ENCODE peak calls at places on chromosomes 3 and 15, in eight cellular contexts. N is HCT116, V is A549, O is adrenal gland, G is upper lobe of right lung, J is uterus, M is body of pancreas, H is tibial artery. Q is an unnamed sample. For H3K9me3, the result is how much of the 10 kb centered on the place peaks cover.

GRCh38 chr3:54358969-54359648 is 236.8 kb downstream of the CACNA2D3 start:
- DNase-seq in N (no peak), J (no peak), V (no peak), M (no peak), H (no peak), O (no peak), G (no peak), Q (no peak)

GRCh38 chr15:63381301-63382192 is at the start of gene CA12:
- DNase-seq in G (peak), N (no peak), O (peak), V (peak), J (peak), M (peak), H (no peak), Q (peak)

GRCh38 chr15:83694030-83694429 is 40.1 kb downstream of the ADAMTSL3 start:
- DNase-seq in O (no peak), V (peak), H (no peak), G (no peak), M (no peak), N (no peak), J (peak), Q (no peak)

GRCh38 chr3:123310741-123311140 is 109.0 kb downstream of the SEC22A start:
- DNase-seq in V (no peak), H (no peak), J (no peak), O (no peak), G (no peak), M (no peak), N (no peak), Q (no peak)

GRCh38 chr3:155283092-155284056 is 10.1 kb downstream of the STRIT1 start:
- DNase-seq in O (no peak), M (no peak), H (no peak), V (no peak), J (no peak), G (no peak), N (no peak), Q (no peak)

GRCh38 chr3:122785231-122785630 is 8.4 kb downstream of the HSPBAP1 start:
- DNase-seq in N (no peak), G (no peak), J (no peak), O (no peak), V (no peak), M (no peak), H (no peak), Q (no peak)

GRCh38 chr15:55764398-55764797 is 21.4 kb upstream of the PRTG start:
- DNase-seq in M (no peak), O (no peak), H (no peak), J (no peak), N (no peak), G (no peak), V (no peak), Q (no peak)

GRCh38 chr3:31196881-31197364 is 302.5 kb upstream of the GADL1 start:
- DNase-seq in G (no peak), H (peak), J (peak), N (no peak), V (no peak), M (no peak), O (peak), Q (no peak)

GRCh38 chr15:71755571-71755970 is 54.8 kb upstream of the NR2E3 start:
- DNase-seq in J (no peak), O (no peak), V (no peak), M (no peak), G (no peak), N (no peak), H (no peak), Q (no peak)

GRCh38 chr3:112738366-112738765 is 97.4 kb upstream of the CCDC80 start:
- DNase-seq in V (no peak), J (no peak), N (no peak), M (no peak), G (no peak), O (no peak), H (no peak), Q (no peak)

GRCh38 chr3:63655519-63655918 is 3.0 kb downstream of the SNTN start:
- DNase-seq in M (no peak), G (no peak), N (no peak), J (no peak), V (no peak), O (no peak), H (no peak), Q (no peak)

GRCh38 chr3:112767177-112767576 is 79.5 kb downstream of the CD200R1L start:
- DNase-seq in V (no peak), G (no peak), N (no peak), M (no peak), O (no peak), H (no peak), J (no peak), Q (no peak)

GRCh38 chr3:194296832-194297666 is 54.1 kb downstream of the CPN2 start:
- DNase-seq in V (no peak), O (peak), M (peak), H (no peak), N (peak), G (peak), J (no peak), Q (no peak)

GRCh38 chr3:165513715-165514711 is 317.8 kb upstream of the SLITRK3 start:
- DNase-seq in M (no peak), N (no peak), J (no peak), V (no peak), H (no peak), O (no peak), G (no peak), Q (no peak)

GRCh38 chr15:65862682-65863081 is 6.6 kb upstream of the RAB11A start:
- DNase-seq in J (no peak), G (no peak), V (peak), M (peak), O (peak), H (no peak), N (peak), Q (peak)

GRCh38 chr15:35674873-35675781 is 129.2 kb upstream of the DPH6 start:
- DNase-seq in O (peak), N (no peak), G (no peak), M (no peak), H (no peak), V (no peak), J (no peak), Q (no peak)

GRCh38 chr15:49901867-49902775 is 216.9 kb downstream of the ATP8B4 start:
- DNase-seq in M (no peak), N (no peak), H (no peak), V (no peak), O (no peak), G (no peak), J (no peak), Q (no peak)

GRCh38 chr15:51093865-51094605 is 671 bp downstream of the TNFAIP8L3 start:
- DNase-seq in N (no peak), G (peak), H (peak), O (peak), M (no peak), J (peak), V (peak), Q (no peak)

GRCh38 chr15:95860406-95860805 is 470.1 kb upstream of the NR2F2 start:
- DNase-seq in V (no peak), H (no peak), N (no peak), G (no peak), O (no peak), M (no peak), J (no peak), Q (no peak)

DNA sequence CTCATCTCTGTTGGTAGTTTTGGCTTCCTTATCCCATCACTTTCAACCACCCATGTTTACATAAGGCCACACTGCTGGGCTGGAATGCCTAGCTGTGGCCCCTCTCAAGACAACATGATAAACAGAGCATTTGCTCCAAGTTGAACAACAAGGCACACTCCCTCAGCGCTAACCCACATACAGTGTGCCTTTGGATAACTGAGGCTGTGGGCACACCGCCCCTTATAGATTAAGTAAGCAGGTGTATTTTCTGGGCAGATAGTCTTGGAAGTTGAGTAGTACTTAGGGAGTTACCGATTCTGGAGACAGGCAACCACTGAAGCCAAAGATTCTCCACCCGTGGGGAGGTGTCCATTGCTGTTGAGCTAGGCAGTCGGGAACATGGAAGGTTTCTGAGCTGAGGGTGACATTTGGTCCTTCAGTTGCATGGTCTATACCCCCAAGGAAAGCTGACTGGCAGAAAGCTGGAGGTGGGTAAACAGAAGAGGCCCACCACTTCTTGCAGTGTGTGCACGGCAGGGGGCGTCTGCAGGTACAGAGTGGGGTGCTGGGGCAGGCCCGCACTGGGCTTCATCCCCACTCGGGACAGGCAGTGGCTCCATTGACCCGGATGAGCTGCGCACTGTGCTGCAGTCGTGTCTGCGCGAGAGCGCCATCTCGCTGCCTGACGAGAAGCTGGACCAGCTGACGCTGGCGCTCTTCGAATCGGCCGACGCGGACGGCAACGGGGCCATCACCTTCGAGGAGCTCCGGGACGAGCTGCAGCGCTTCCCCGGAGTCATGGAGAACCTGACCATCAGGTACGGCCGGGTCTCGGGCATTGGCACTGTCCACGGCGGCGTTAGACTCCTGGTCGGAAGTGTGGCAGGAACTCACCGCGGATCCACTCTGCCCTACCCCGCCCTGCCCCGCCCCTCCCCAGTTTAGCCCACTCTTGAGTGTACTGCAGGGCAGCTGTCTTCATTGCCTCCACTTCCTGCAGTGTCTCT is 16.8 kb downstream of the NOX5 start:
- DNase-seq in O (peak), V (peak), G (peak), H (no peak), N (peak), M (peak), J (no peak), Q (peak)
- H3K4me3 ChIP-seq in O (no peak), V (peak), G (peak), H (no peak), N (peak), M (no peak), J (no peak), Q (peak)

DNA sequence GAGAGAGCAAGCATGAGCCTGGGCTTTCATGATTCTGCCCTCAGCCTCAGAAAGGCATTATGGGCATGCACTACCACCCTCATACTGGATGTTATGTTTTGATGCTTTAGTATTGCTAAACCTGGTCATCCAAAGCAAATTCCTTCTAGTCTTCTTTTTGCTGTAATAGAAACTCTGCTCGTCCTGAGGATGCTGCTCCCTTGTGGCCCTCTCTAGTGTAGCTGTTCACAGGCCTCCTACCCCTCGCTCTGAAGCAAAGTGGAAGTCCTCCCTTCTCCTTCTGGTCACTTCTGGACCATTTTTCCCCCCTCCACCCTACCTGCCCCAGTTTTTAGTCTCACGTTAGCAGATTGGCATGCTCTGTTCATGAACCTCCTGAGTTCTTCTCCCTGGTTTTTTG is 22.9 kb upstream of the CCNL1 start:
- DNase-seq in M (no peak), G (no peak), O (no peak), V (no peak), N (no peak), J (no peak), H (no peak), Q (no peak)
- H3K9me3 ChIP-seq in M (under half), G (under half), O (under half), V (under half), N (under half), J (under half), H (under half), Q (under half)

DNA sequence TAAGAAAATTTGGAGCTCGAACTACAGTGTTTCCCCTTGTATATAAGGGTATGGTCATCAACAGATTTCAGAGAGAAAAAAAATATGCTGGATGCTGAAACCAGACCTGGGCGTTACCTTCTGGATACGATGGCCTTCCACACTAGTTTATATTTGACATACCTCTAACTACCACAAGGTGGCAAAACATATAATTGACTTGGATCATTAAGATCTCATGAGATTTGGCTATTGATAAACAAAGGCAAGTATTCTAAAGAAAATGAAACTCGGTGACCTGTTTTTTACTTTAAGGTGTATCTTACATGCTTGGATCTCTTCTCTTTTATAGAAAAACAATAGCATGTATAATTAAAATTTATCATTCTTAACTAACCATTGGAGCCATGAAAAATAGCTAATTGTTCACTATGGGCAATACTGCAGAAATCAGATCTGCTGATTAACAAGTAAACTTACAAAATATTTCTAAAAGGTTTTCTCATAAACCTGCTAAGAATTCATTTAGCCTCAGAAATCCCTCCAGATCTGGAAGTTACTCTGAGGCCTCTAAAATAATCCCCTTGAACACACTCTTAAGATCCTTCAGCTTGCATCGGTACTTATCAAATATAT is 300.6 kb upstream of the KCNH8 start:
- DNase-seq in M (no peak), O (no peak), V (peak), G (no peak), J (no peak), N (peak), H (no peak), Q (no peak)
- TF ChIP-seq CTCF in M (peak), O (no peak), V (peak), G (peak), J (no peak), N (peak), H (no peak), Q (peak)

DNA sequence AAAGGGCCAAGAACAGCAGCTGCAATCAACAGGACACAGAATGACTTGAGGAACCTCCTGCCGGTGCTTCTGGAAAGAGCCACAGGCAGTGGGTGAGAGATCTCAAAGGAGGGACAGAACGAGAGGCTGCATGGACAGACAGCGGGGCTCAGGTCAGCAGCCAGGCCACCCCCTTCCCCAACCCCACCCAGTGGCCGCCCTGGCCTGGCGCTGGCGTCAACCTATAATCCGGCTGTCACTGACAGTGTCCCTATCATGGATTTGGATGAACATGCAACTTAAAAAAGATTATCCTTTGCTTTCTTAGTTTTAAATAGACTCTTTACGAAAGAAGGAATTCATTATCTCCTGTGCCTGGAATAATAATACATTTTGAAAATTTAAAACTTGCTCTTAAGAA is 54.1 kb downstream of the TRPM1 start:
- DNase-seq in V (no peak), O (no peak), N (no peak), H (no peak), M (no peak), J (no peak), G (no peak), Q (no peak)
- H3K4me3 ChIP-seq in V (no peak), O (no peak), N (no peak), H (no peak), M (no peak), J (no peak), G (no peak), Q (no peak)

Q was measured in BE2C.